ENCODE peak calls at places on chromosomes 3 and 15, in ten cellular contexts. W, O, V, J, L, H, E, M, P and X are unnamed samples.

GRCh38 chr15:85727068-85727467 is 67.7 kb downstream of the KLHL25 start:
- DNase-seq in M (no peak), J (peak; percentile 57), H (peak; percentile 55), V (no peak), L (no peak), W (no peak), E (peak; percentile 75), O (no peak), P (no peak), X (no peak)

GRCh38 chr3:3664916-3665315 is 134.3 kb upstream of the LRRN1 start:
- DNase-seq in W (no peak), J (no peak), L (no peak), P (no peak), H (no peak), E (no peak), O (no peak), M (no peak), V (no peak), X (no peak)

GRCh38 chr3:31242561-31242960 is 290.2 kb upstream of the STT3B start:
- DNase-seq in M (no peak), H (no peak), W (no peak), P (no peak), J (no peak), L (no peak), O (no peak), E (no peak), V (no peak), X (no peak)

GRCh38 chr3:157237886-157238285 is 77.9 kb upstream of the CCNL1 start:
- DNase-seq in H (no peak), L (no peak), O (no peak), J (no peak), W (no peak), V (no peak), E (no peak), M (no peak), P (no peak), X (no peak)

GRCh38 chr15:40845511-40846284 is 1.9 kb downstream of the SPINT1 start:
- DNase-seq in J (no peak), H (no peak), V (no peak), P (no peak), W (no peak), E (no peak), L (no peak), M (peak; percentile 61), O (no peak), X (no peak)

GRCh38 chr3:164460851-164461250 is 617.4 kb downstream of the SI start:
- DNase-seq in J (no peak), W (no peak), P (no peak), E (peak; percentile 41), H (no peak), O (no peak), L (no peak), M (no peak), V (no peak), X (no peak)

GRCh38 chr3:195411831-195412230 is 31.0 kb downstream of the ACAP2 start:
- DNase-seq in M (no peak), O (no peak), P (no peak), H (peak; percentile 71), W (no peak), V (no peak), E (peak; percentile 47), J (peak; percentile 75), L (no peak), X (no peak)

GRCh38 chr15:92902020-92902419 is 1.9 kb downstream of the CHD2 start:
- DNase-seq in J (peak; percentile 53), L (no peak), H (no peak), E (peak; percentile 60), P (no peak), M (no peak), V (no peak), O (no peak), W (no peak), X (no peak)

GRCh38 chr3:38397320-38397719 is 50.7 kb downstream of the XYLB start:
- DNase-seq in J (peak; percentile 61), O (peak; percentile 10), H (peak; percentile 52), L (peak; percentile 69), M (no peak), P (no peak), V (no peak), E (peak; percentile 63), W (no peak), X (peak; percentile 44)

GRCh38 chr3:9934993-9935392 is 1.4 kb downstream of the CRELD1 start:
- DNase-seq in P (no peak), J (no peak), H (no peak), W (no peak), E (no peak), O (no peak), M (no peak), L (no peak), V (no peak), X (no peak)

GRCh38 chr3:9935966-9936365 is 2.3 kb downstream of the CRELD1 start:
- DNase-seq in V (no peak), P (no peak), W (no peak), O (no peak), M (no peak), E (no peak), L (no peak), H (no peak), J (no peak), X (no peak)

GRCh38 chr3:9933561-9934234 is at the start of gene CRELD1:
- DNase-seq in W (peak; percentile 94), V (peak; percentile 90), M (peak; percentile 97), P (peak; percentile 96), L (peak; percentile 92), H (peak; percentile 97), J (peak; percentile 96), O (peak; percentile 97), E (peak; percentile 97), X (peak; percentile 97)

GRCh38 chr3:9932843-9933560 is 632 bp upstream of the CRELD1 start:
- DNase-seq in W (peak; percentile 88), H (peak; percentile 90), J (peak; percentile 86), O (peak; percentile 87), L (peak; percentile 87), V (peak; percentile 43), M (peak; percentile 94), E (peak; percentile 88), P (peak; percentile 83), X (peak; percentile 90)

GRCh38 chr3:9934235-9934621 is 594 bp downstream of the CRELD1 start:
- DNase-seq in J (no peak), W (no peak), M (no peak), H (no peak), O (peak; percentile 40), L (no peak), P (no peak), V (no peak), E (peak; percentile 64), X (no peak)
- TF ChIP-seq CTCF in J (peak; percentile 12), W (no peak), M (peak; percentile 43), H (peak; percentile 34), O (peak; percentile 48), L (no peak), P (peak; percentile 26), V (peak; percentile 26), E (peak; percentile 45), X (no peak)

GRCh38 chr3:127547761-127548605 is 42.5 kb downstream of the TPRA1 start:
- DNase-seq in V (peak; percentile 29), W (peak; percentile 82), H (peak; percentile 67), O (peak; percentile 72), E (peak; percentile 51), L (peak; percentile 89), J (peak; percentile 76), P (peak; percentile 93), M (peak; percentile 88), X (peak; percentile 85)
- TF ChIP-seq CTCF in V (peak; percentile 49), W (peak; percentile 68), H (peak; percentile 52), O (peak; percentile 65), E (peak; percentile 65), L (peak; percentile 72), J (peak; percentile 61), P (peak; percentile 77), M (peak; percentile 83), X (peak; percentile 85)

GRCh38 chr3:69165744-69166143 is 43.3 kb upstream of the LMOD3 start:
- DNase-seq in L (no peak), J (no peak), P (no peak), E (no peak), M (no peak), H (no peak), V (no peak), O (no peak), W (no peak), X (no peak)
- TF ChIP-seq CTCF in L (no peak), J (no peak), P (no peak), E (no peak), M (no peak), H (no peak), V (no peak), O (no peak), W (no peak), X (no peak)

GRCh38 chr15:91874992-91875651 is 21.6 kb downstream of the SLCO3A1 start:
- DNase-seq in E (no peak), J (no peak), W (no peak), P (no peak), O (no peak), M (no peak), V (no peak), L (no peak), H (no peak), X (no peak)
- TF ChIP-seq CTCF in E (no peak), J (no peak), W (no peak), P (no peak), O (no peak), M (no peak), V (no peak), L (no peak), H (no peak), X (no peak)

DNA sequence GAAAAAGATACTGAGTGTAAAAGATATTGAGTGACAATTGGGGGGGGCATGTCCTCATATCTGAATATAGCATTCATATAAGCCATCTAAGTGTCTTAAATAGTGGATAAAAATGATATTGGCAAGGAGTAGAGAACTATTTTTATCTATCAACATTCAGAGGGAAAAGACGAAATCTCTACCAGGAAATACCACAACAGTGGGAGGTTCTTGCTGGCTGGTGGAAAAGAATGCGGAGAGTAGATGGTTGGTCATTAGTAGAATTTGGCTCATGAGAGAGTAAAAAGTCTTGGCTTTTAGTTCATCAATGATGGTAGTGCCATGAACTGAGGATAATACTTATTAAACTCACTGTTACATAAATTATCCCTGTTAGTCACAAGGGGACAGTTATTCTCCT is 4.8 kb upstream of the TCF12 start:
- DNase-seq in M (no peak), W (no peak), O (no peak), E (peak; percentile 82), J (peak; percentile 82), H (peak; percentile 84), P (no peak), L (no peak), V (no peak), X (no peak)
- TF ChIP-seq CTCF in M (no peak), W (no peak), O (no peak), E (no peak), J (no peak), H (no peak), P (no peak), L (no peak), V (no peak), X (no peak)